ENCODE peak calls at places on chromosomes 13 and 19, in four cellular contexts. One of them, this sample, is unnamed.

GRCh38 chr19:3834349-3835054 is 34.3 kb downstream of the ZFR2 start:
- DNase-seq in HFF-Myc: no peak
- DNase-seq in adrenal gland: no peak
- DNase-seq in left lung: no peak
- DNase-seq in this sample: no peak

GRCh38 chr19:33492951-33493350 is 28.6 kb downstream of the PEPD start:
- DNase-seq in HFF-Myc: no peak
- DNase-seq in adrenal gland: no peak
- DNase-seq in left lung: peak
- DNase-seq in this sample: peak

GRCh38 chr19:23305555-23305954 is 55.4 kb upstream of the ZNF724 start:
- DNase-seq in HFF-Myc: no peak
- DNase-seq in adrenal gland: no peak
- DNase-seq in left lung: no peak
- DNase-seq in this sample: no peak

GRCh38 chr13:114079601-114080536 is 52.6 kb downstream of the RASA3 start:
- DNase-seq in HFF-Myc: no peak
- DNase-seq in adrenal gland: no peak
- DNase-seq in left lung: peak
- DNase-seq in this sample: peak

GRCh38 chr13:49690133-49690989 is 925 bp downstream of the EBPL start:
- DNase-seq in HFF-Myc: peak
- DNase-seq in adrenal gland: peak
- DNase-seq in left lung: no peak
- DNase-seq in this sample: no peak

GRCh38 chr19:44810555-44811447 is 1.9 kb downstream of the BCAM start:
- DNase-seq in HFF-Myc: no peak
- DNase-seq in adrenal gland: no peak
- DNase-seq in left lung: no peak
- DNase-seq in this sample: no peak

GRCh38 chr19:46422344-46422743 is 6.4 kb downstream of the PNMA8C start:
- DNase-seq in HFF-Myc: no peak
- DNase-seq in adrenal gland: no peak
- DNase-seq in left lung: no peak
- DNase-seq in this sample: no peak

GRCh38 chr13:111242585-111242984 is 77.9 kb upstream of the TEX29 start:
- DNase-seq in HFF-Myc: no peak
- DNase-seq in adrenal gland: no peak
- DNase-seq in left lung: no peak
- DNase-seq in this sample: no peak

GRCh38 chr13:103794526-103794925 is 728.3 kb upstream of the SLC10A2 start:
- DNase-seq in HFF-Myc: no peak
- DNase-seq in adrenal gland: no peak
- DNase-seq in left lung: no peak
- DNase-seq in this sample: no peak

GRCh38 chr13:36163303-36163702 is 32.1 kb upstream of the DCLK1 start:
- DNase-seq in HFF-Myc: no peak
- DNase-seq in adrenal gland: no peak
- DNase-seq in left lung: no peak
- DNase-seq in this sample: no peak

DNA sequence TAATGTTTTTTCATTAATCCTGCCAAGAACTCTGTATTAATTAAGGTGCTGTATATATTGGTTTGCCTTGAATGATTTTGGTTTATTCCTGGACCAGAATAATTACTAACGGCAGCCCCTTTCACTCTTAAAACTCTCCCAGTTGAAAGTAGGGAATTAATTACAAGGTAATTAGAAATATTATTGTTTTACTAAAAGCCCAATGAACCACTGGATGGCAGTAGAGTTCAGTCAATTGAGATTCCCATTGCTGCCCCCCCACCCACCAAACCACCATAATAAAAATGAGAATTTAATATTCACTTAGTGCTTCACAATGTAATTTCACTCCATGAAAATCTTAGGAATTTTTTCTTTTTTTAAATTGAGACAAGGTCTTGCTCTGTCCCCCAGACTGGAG is 13.7 kb downstream of the WBP4 start:
- DNase-seq in HFF-Myc: no peak
- DNase-seq in adrenal gland: no peak
- DNase-seq in left lung: no peak
- DNase-seq in this sample: no peak
- TF ChIP-seq CTCF in HFF-Myc: peak
- TF ChIP-seq CTCF in adrenal gland: peak
- TF ChIP-seq CTCF in left lung: peak
- TF ChIP-seq CTCF in this sample: peak

GRCh38 chr19:2287585-2287984 is 5.6 kb upstream of the PEAK3 start:
- DNase-seq in HFF-Myc: no peak
- DNase-seq in adrenal gland: no peak
- DNase-seq in left lung: no peak
- DNase-seq in this sample: no peak

GRCh38 chr19:2288010-2288742 is 6.2 kb upstream of the PEAK3 start:
- DNase-seq in HFF-Myc: no peak
- DNase-seq in adrenal gland: no peak
- DNase-seq in left lung: no peak
- DNase-seq in this sample: no peak

GRCh38 chr19:2290441-2291184 is 8.6 kb upstream of the PEAK3 start:
- DNase-seq in HFF-Myc: no peak
- DNase-seq in adrenal gland: no peak
- DNase-seq in left lung: no peak
- DNase-seq in this sample: no peak

GRCh38 chr19:2289714-2290435 is 7.9 kb upstream of the PEAK3 start:
- DNase-seq in HFF-Myc: no peak
- DNase-seq in adrenal gland: no peak
- DNase-seq in left lung: peak
- DNase-seq in this sample: no peak

GRCh38 chr19:2288743-2289713 is 7.1 kb upstream of the PEAK3 start:
- DNase-seq in HFF-Myc: no peak
- DNase-seq in adrenal gland: no peak
- DNase-seq in left lung: no peak
- DNase-seq in this sample: no peak
- TF ChIP-seq CTCF in HFF-Myc: no peak
- TF ChIP-seq CTCF in adrenal gland: no peak
- TF ChIP-seq CTCF in left lung: no peak
- TF ChIP-seq CTCF in this sample: no peak

GRCh38 chr19:7494416-7495098 is 5.7 kb upstream of the PEX11G start:
- DNase-seq in HFF-Myc: no peak
- DNase-seq in adrenal gland: peak
- DNase-seq in left lung: no peak
- DNase-seq in this sample: no peak
- TF ChIP-seq CTCF in HFF-Myc: no peak
- TF ChIP-seq CTCF in adrenal gland: peak
- TF ChIP-seq CTCF in left lung: no peak
- TF ChIP-seq CTCF in this sample: peak

GRCh38 chr19:41746593-41747227 is 8.6 kb upstream of the CEACAM6 start:
- DNase-seq in HFF-Myc: peak
- DNase-seq in adrenal gland: no peak
- DNase-seq in left lung: peak
- DNase-seq in this sample: no peak
- TF ChIP-seq CTCF in HFF-Myc: peak
- TF ChIP-seq CTCF in adrenal gland: no peak
- TF ChIP-seq CTCF in left lung: peak
- TF ChIP-seq CTCF in this sample: peak

DNA sequence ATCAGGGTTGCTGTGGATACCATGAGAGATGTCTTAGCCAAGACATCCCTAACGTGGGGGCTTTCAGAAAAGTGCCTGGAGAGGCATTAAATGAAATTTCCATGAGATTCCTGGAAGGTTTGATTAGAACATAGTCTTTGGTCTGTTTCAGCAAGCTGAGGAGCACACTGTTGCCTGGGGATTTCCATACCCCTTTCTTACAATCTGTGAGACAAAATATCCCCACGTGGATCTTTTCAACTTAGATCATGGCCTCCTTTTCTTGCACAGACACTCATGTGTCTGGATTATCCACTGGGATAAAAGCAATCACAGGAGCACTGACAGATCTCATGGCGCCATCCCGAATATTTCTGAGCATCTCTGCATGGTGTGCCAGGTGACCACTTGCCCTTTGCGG is 41.7 kb downstream of the GPR12 start:
- DNase-seq in HFF-Myc: no peak
- DNase-seq in adrenal gland: no peak
- DNase-seq in left lung: no peak
- DNase-seq in this sample: no peak
- TF ChIP-seq CTCF in HFF-Myc: no peak
- TF ChIP-seq CTCF in adrenal gland: no peak
- TF ChIP-seq CTCF in left lung: no peak
- TF ChIP-seq CTCF in this sample: no peak

DNA sequence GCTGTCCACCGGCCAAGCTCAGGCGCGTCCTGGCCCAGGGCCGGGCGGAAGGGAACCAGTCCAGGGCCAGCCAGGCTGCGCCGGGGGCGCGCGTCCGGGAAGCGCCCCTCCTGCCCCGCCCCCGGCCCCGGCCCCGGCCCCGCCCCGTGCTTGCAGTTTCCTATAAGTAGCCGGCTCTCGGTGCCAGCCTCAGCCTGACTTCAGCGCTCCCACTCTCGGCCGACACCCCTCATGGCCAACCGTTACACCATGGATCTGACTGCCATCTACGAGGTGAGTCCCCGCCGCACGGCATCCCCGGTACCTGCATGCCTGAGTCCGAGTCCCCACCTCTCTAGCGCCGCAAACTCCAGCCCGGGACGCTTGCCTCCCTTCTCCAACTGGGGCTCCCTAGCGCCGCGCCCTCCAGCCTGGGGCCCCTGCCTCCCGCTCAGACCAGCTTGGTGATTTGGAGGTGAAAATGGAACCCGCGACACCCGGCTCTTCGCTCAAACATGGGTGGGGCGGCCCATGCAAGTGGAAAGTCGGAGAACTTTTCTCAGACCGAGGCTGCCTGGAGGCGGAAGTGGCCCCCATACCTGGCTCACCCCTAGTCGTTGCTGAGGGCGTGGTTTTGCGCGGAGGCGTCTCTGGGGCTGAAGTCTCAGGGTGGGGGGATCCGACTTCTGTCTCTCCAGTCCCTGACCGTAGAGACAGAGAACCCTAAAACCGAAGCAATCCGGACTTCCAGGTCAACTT is at the start of gene ZFP36:
- DNase-seq in HFF-Myc: no peak
- DNase-seq in adrenal gland: peak
- DNase-seq in left lung: peak
- DNase-seq in this sample: no peak
- TF ChIP-seq CTCF in HFF-Myc: no peak
- TF ChIP-seq CTCF in adrenal gland: peak
- TF ChIP-seq CTCF in left lung: no peak
- TF ChIP-seq CTCF in this sample: peak

GRCh38 chr13:47859129-47859528 is 141.9 kb downstream of the SUCLA2 start:
- DNase-seq in HFF-Myc: peak
- DNase-seq in adrenal gland: no peak
- DNase-seq in left lung: no peak
- DNase-seq in this sample: no peak
- TF ChIP-seq CTCF in HFF-Myc: no peak
- TF ChIP-seq CTCF in adrenal gland: no peak
- TF ChIP-seq CTCF in left lung: no peak
- TF ChIP-seq CTCF in this sample: peak

GRCh38 chr13:95564091-95564490 is 11.6 kb downstream of the CLDN10 start:
- DNase-seq in HFF-Myc: no peak
- DNase-seq in adrenal gland: no peak
- DNase-seq in left lung: no peak
- DNase-seq in this sample: no peak
- TF ChIP-seq CTCF in HFF-Myc: no peak
- TF ChIP-seq CTCF in adrenal gland: no peak
- TF ChIP-seq CTCF in left lung: no peak
- TF ChIP-seq CTCF in this sample: peak

This sample was measured in chondrocyte.